ENCODE peak calls at places on chromosome 4, in six cellular contexts. One of them, this sample, is unnamed.

GRCh38 chr4:158172558-158173258 is at the start of gene GASK1B:
- DNase-seq in neuronal stem cell: peak; percentile 21
- DNase-seq in IMR-90: peak; percentile 64
- DNase-seq in H1: no peak
- DNase-seq in mesenchymal stem cell: peak; percentile 72
- DNase-seq in mesendoderm: peak; percentile 74
- DNase-seq in this sample: peak; percentile 60

GRCh38 chr4:141352775-141353544 is 132.3 kb downstream of the ZNF330 start:
- DNase-seq in neuronal stem cell: no peak
- DNase-seq in IMR-90: peak; percentile 89
- DNase-seq in H1: no peak
- DNase-seq in mesenchymal stem cell: peak; percentile 78
- DNase-seq in mesendoderm: peak; percentile 87
- DNase-seq in this sample: no peak

GRCh38 chr4:73067971-73068394 is 1.5 kb downstream of the COX18 start:
- DNase-seq in neuronal stem cell: no peak
- DNase-seq in IMR-90: peak; percentile 12
- DNase-seq in H1: no peak
- DNase-seq in mesenchymal stem cell: no peak
- DNase-seq in mesendoderm: no peak
- DNase-seq in this sample: peak; percentile 7

GRCh38 chr4:142900622-142901021 is 54.5 kb upstream of the INPP4B start:
- DNase-seq in neuronal stem cell: no peak
- DNase-seq in IMR-90: no peak
- DNase-seq in H1: no peak
- DNase-seq in mesenchymal stem cell: no peak
- DNase-seq in mesendoderm: no peak
- DNase-seq in this sample: no peak

GRCh38 chr4:83110970-83111369 is 3.6 kb downstream of the PLAC8 start:
- DNase-seq in neuronal stem cell: no peak
- DNase-seq in IMR-90: no peak
- DNase-seq in H1: no peak
- DNase-seq in mesenchymal stem cell: no peak
- DNase-seq in mesendoderm: no peak
- DNase-seq in this sample: no peak

GRCh38 chr4:40731792-40732245 is 17.9 kb upstream of the NSUN7 start:
- DNase-seq in neuronal stem cell: no peak
- DNase-seq in IMR-90: no peak
- DNase-seq in H1: no peak
- DNase-seq in mesenchymal stem cell: peak; percentile 17
- DNase-seq in mesendoderm: no peak
- DNase-seq in this sample: no peak

GRCh38 chr4:142161093-142161492 is 524.7 kb downstream of the IL15 start:
- DNase-seq in neuronal stem cell: no peak
- DNase-seq in IMR-90: no peak
- DNase-seq in H1: no peak
- DNase-seq in mesenchymal stem cell: no peak
- DNase-seq in mesendoderm: no peak
- DNase-seq in this sample: no peak

GRCh38 chr4:72283357-72283756 is 251.6 kb downstream of the NPFFR2 start:
- DNase-seq in neuronal stem cell: no peak
- DNase-seq in IMR-90: no peak
- DNase-seq in H1: no peak
- DNase-seq in mesenchymal stem cell: no peak
- DNase-seq in mesendoderm: peak; percentile 40
- DNase-seq in this sample: no peak

GRCh38 chr4:159273126-159273438 is 170.2 kb downstream of the RAPGEF2 start:
- DNase-seq in neuronal stem cell: no peak
- DNase-seq in IMR-90: no peak
- DNase-seq in H1: no peak
- DNase-seq in mesenchymal stem cell: peak; percentile 49
- DNase-seq in mesendoderm: no peak
- DNase-seq in this sample: no peak

GRCh38 chr4:179624768-179625181 is 2182.5 kb upstream of the AGA start:
- DNase-seq in neuronal stem cell: no peak
- DNase-seq in IMR-90: peak; percentile 89
- DNase-seq in H1: no peak
- DNase-seq in mesenchymal stem cell: peak; percentile 88
- DNase-seq in mesendoderm: peak; percentile 34
- DNase-seq in this sample: no peak

GRCh38 chr4:48504352-48504751 is 14.3 kb downstream of the ZAR1 start:
- DNase-seq in neuronal stem cell: no peak
- DNase-seq in IMR-90: no peak
- DNase-seq in H1: no peak
- DNase-seq in mesenchymal stem cell: no peak
- DNase-seq in mesendoderm: no peak
- DNase-seq in this sample: no peak

GRCh38 chr4:35952751-35953150 is 291.6 kb downstream of the ARAP2 start:
- DNase-seq in neuronal stem cell: no peak
- DNase-seq in IMR-90: no peak
- DNase-seq in H1: no peak
- DNase-seq in mesenchymal stem cell: no peak
- DNase-seq in mesendoderm: no peak
- DNase-seq in this sample: no peak

GRCh38 chr4:84254537-84254936 is 244.6 kb downstream of the NKX6-1 start:
- DNase-seq in neuronal stem cell: no peak
- DNase-seq in IMR-90: no peak
- DNase-seq in H1: no peak
- DNase-seq in mesenchymal stem cell: no peak
- DNase-seq in mesendoderm: no peak
- DNase-seq in this sample: no peak

GRCh38 chr4:51836531-51836930 is 6.4 kb upstream of the DCUN1D4 start:
- DNase-seq in neuronal stem cell: no peak
- DNase-seq in IMR-90: no peak
- DNase-seq in H1: no peak
- DNase-seq in mesenchymal stem cell: peak; percentile 30
- DNase-seq in mesendoderm: peak; percentile 50
- DNase-seq in this sample: no peak

DNA sequence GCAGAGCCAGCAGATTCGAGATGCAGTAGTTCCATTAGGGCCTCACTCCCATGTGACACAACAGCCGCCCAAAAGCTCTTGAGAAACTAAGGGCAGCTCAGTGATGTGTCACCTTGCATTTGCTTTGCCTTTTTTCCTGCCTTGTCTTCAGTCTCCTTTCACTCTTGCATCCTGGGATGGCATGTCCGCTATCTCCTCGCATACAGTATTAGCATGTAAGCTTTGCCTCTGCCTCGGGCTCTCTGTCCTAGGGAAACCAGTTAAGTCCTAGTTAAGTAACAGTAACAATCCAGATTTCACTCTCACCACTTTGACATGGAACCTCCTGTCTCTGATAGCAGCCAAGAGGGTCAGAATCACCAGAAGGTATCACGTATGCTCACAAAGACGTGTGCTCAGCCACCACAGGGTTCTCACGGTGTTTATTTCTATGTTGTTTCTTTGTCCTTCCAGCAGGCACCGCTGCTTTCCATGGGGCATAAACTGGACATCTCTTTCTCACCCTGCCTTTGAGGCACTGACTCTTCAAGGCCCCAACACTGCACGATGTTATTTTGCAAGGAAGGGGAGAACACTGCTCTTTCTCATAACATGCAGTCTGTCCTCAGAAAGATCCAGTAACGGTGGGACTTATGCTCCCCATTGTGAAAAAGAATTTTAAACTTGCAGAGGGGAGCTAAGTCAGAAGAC is 26.7 kb upstream of the SORBS2 start:
- DNase-seq in neuronal stem cell: no peak
- DNase-seq in IMR-90: peak; percentile 5
- DNase-seq in H1: no peak
- DNase-seq in mesenchymal stem cell: no peak
- DNase-seq in mesendoderm: peak; percentile 91
- DNase-seq in this sample: no peak
- H3K23ac ChIP-seq in neuronal stem cell: no peak overlapping the region
- H3K23ac ChIP-seq in IMR-90: peak overlapping the region; percentile 85
- H3K23ac ChIP-seq in H1: no peak overlapping the region
- H3K23ac ChIP-seq in mesenchymal stem cell: no peak overlapping the region
- H3K23ac ChIP-seq in mesendoderm: no peak overlapping the region
- H3K23ac ChIP-seq in this sample: no peak overlapping the region

DNA sequence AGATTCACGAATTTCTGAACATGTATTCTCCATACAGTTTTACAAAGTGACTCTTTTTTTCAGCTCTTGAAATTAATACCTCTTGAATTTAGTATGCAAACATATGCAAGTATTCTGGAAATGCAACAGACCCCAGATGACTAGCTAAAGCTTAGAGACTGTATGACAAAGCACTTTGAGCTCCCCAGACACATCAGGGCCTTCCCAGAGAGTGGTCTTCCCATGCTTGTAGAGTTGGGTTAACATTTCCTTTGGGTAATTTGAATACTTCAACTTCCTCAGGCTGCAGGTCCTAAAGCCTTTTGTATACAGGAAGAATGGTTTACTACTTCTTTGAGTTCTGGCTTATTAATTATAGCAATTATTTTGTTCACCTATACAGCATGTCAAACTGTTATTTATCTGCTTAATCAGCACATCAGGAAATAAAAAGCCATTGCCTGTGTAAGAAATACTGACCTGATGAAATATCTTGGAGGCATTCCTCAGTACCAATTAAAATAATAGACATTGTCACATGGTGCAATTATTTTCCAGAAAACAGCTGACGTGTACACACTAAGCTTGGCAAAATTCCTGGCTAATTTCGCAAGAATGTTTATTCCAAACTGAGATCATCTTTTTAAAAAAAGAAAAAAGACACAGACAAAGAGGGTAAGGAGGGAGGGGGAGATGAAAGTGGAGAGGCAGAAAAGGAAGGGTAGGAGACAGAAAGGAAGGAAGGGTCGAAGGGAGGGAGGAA is 62.1 kb upstream of the NFKB1 start:
- DNase-seq in neuronal stem cell: no peak
- DNase-seq in IMR-90: peak; percentile 93
- DNase-seq in H1: no peak
- DNase-seq in mesenchymal stem cell: peak; percentile 98
- DNase-seq in mesendoderm: peak; percentile 54
- DNase-seq in this sample: no peak
- H3K4me3 ChIP-seq in neuronal stem cell: no peak overlapping the region
- H3K4me3 ChIP-seq in IMR-90: no peak overlapping the region
- H3K4me3 ChIP-seq in H1: no peak overlapping the region
- H3K4me3 ChIP-seq in mesenchymal stem cell: no peak overlapping the region
- H3K4me3 ChIP-seq in mesendoderm: no peak overlapping the region
- H3K4me3 ChIP-seq in this sample: no peak overlapping the region

DNA sequence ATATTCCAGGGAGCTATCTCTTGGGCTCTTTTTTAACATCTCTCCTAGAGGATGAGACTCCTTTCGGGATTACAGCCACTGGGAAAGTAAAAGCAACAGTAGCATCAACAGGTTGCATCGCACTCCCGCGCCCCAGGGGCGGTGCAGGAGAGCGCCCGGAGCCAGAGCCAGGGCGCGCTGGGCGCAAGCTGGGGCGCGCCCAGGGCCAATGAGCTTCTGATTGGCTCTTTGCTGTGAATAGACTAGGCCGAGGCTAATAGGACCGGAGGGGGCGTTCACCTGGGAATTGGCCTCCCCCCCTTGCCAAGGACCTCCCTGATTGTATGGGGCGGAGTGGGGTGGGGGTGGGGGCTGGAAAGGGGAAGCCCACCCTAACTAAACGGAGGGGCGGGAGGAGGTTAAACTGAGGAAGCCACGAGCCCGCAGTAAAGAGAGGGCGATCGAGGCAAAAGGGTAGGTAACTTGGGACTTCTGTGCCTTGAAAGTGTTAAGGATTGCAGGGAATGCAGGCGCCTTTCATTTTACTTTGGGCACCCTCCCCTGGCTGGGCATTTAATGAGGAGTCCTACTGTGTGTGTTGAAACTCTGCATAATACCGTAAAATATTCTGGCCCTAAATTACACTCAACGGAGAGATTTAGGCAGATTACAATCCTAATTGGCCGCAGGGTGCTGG is 1.1 kb upstream of the ATOH1 start:
- DNase-seq in neuronal stem cell: peak; percentile 38
- DNase-seq in IMR-90: no peak
- DNase-seq in H1: peak; percentile 73
- DNase-seq in mesenchymal stem cell: no peak
- DNase-seq in mesendoderm: peak; percentile 44
- DNase-seq in this sample: no peak
- H3K4me2 ChIP-seq in neuronal stem cell: peak overlapping the region; percentile 59
- H3K4me2 ChIP-seq in IMR-90: no peak overlapping the region
- H3K4me2 ChIP-seq in H1: peak overlapping the region; percentile 85
- H3K4me2 ChIP-seq in mesenchymal stem cell: peak overlapping the region; percentile 60
- H3K4me2 ChIP-seq in mesendoderm: peak overlapping the region; percentile 10
- H3K4me2 ChIP-seq in this sample: no peak overlapping the region

DNA sequence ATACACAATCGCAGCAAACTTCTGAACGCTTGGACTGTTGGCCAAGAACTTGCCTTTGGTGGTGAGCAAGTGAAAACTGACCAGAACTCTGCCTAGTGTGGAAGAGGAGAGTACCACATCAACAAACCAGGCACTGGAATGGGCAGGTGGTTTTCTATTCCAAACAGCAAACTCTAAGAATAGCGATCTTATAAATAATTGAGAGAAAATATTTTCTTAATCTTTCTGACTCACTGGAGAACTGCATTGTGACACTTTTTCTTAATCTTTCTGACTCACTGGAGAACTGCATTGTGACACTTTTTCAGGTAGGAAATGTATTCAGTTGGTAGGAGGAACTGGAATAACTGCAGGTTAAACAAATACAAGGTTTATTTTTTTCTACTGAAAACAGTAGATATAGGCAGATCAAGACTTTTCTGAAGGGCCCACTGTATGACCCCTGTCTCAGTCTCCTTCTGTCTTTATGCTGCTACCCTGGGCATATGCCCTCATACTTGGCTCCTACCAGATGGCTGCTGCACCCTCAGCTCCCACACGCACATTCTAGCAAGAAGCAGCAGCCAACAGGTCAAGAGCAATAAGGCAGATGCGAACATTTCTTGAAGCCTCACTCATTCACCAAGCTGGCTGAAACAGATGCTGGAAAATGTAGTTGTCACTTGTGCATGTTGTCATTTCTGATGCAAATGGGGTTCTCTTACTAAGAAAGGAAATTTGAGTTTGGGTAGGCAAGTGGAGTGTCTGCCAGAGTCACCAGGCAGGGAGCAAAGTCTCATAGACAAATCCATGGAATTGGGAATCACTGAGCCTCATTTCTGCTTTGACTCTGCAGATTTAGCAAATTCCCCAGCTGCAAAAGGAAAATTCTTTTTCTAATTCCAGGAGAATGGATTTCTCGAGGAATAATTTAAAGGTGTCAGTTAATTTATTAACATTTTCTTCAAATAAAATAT is 57.3 kb upstream of the SORBS2 start:
- DNase-seq in neuronal stem cell: no peak
- DNase-seq in IMR-90: no peak
- DNase-seq in H1: no peak
- DNase-seq in mesenchymal stem cell: no peak
- DNase-seq in mesendoderm: no peak
- DNase-seq in this sample: peak; percentile 66
- H3K23ac ChIP-seq in neuronal stem cell: no peak overlapping the region
- H3K23ac ChIP-seq in IMR-90: no peak overlapping the region
- H3K23ac ChIP-seq in H1: no peak overlapping the region
- H3K23ac ChIP-seq in mesenchymal stem cell: no peak overlapping the region
- H3K23ac ChIP-seq in mesendoderm: no peak overlapping the region
- H3K23ac ChIP-seq in this sample: no peak overlapping the region

This sample was measured in trophoblast cell.